ENCODE peak calls at places on chromosomes 4 and X, in ten cellular contexts. F, E, N, K, S, Q, B, R, H and G are unnamed samples.

GRCh38 chr4:26579169-26579568 is 4.7 kb upstream of the TBC1D19 start:
- DNase-seq in F (no peak), E (no peak), N (no peak), K (no peak), S (no peak), Q (no peak), B (no peak), R (no peak), H (no peak), G (no peak)

GRCh38 chr4:116358633-116359222 is 726.6 kb downstream of the TRAM1L1 start:
- DNase-seq in F (no peak), E (peak), N (peak), K (peak), S (no peak), Q (peak), B (no peak), R (peak), H (no peak), G (peak)

GRCh38 chr4:126777649-126778048 is 855.1 kb upstream of the INTU start:
- DNase-seq in F (no peak), E (peak), N (peak), K (no peak), S (no peak), Q (no peak), B (no peak), R (peak), H (no peak), G (no peak)

GRCh38 chrX:75155830-75156525 is at the start of gene ABCB7:
- DNase-seq in F (peak), E (peak), N (peak), K (peak), S (peak), Q (peak), B (peak), R (peak), H (peak), G (peak)

GRCh38 chr4:140220053-140220452 is 66.1 kb upstream of the MAML3 start:
- DNase-seq in F (no peak), E (no peak), N (no peak), K (no peak), S (no peak), Q (no peak), B (no peak), R (no peak), H (no peak), G (no peak)

GRCh38 chr4:134610172-134610571 is 408.6 kb upstream of the PABPC4L start:
- DNase-seq in F (no peak), E (no peak), N (no peak), K (no peak), S (no peak), Q (no peak), B (no peak), R (no peak), H (no peak), G (no peak)

GRCh38 chr4:6953751-6954380 is 44.2 kb downstream of the TBC1D14 start:
- DNase-seq in F (peak), E (peak), N (peak), K (no peak), S (no peak), Q (no peak), B (no peak), R (peak), H (peak), G (no peak)

GRCh38 chrX:15471016-15471415 is 22.1 kb downstream of the PIR start:
- DNase-seq in F (peak), E (peak), N (peak), K (peak), S (peak), Q (peak), B (no peak), R (peak), H (peak), G (no peak)

GRCh38 chr4:11650801-11651596 is 222.3 kb upstream of the HS3ST1 start:
- DNase-seq in F (no peak), E (no peak), N (no peak), K (no peak), S (no peak), Q (no peak), B (no peak), R (peak), H (no peak), G (no peak)

GRCh38 chr4:3630934-3631585 is 98.8 kb upstream of the LRPAP1 start:
- DNase-seq in F (no peak), E (peak), N (no peak), K (no peak), S (no peak), Q (no peak), B (no peak), R (no peak), H (peak), G (no peak)

GRCh38 chr4:156763511-156763910 is 208.1 kb downstream of the PDGFC start:
- DNase-seq in F (no peak), E (no peak), N (no peak), K (no peak), S (no peak), Q (no peak), B (no peak), R (no peak), H (no peak), G (no peak)

GRCh38 chr4:30717208-30718020 is 2.8 kb upstream of the PCDH7 start:
- DNase-seq in F (peak), E (peak), N (peak), K (peak), S (no peak), Q (no peak), B (no peak), R (peak), H (peak), G (peak)

GRCh38 chr4:54296548-54297203 is 67.6 kb downstream of the PDGFRA start:
- DNase-seq in F (no peak), E (no peak), N (no peak), K (no peak), S (no peak), Q (no peak), B (no peak), R (no peak), H (no peak), G (no peak)

GRCh38 chrX:154483325-154483724 is 3.1 kb downstream of the UBL4A start:
- DNase-seq in F (no peak), E (no peak), N (no peak), K (no peak), S (no peak), Q (no peak), B (no peak), R (no peak), H (no peak), G (no peak)